ENCODE peak calls at places on chromosomes 16 and 17, in four cellular contexts. One of them, this sample, is unnamed.
A peak's percentile ranks its signal among the peaks of the same experiment; 100 is the strongest.

GRCh38 chr17:51709867-51710266 is 448.6 kb downstream of the CA10 start:
- DNase-seq in LHCN-M2: no peak
- DNase-seq in NCI-H226: no peak
- DNase-seq in AML-193: no peak
- DNase-seq in this sample: no peak

GRCh38 chr17:42698736-42699414 is 16.5 kb downstream of the CNTNAP1 start:
- DNase-seq in AML-193: no peak
- DNase-seq in NCI-H226: peak; percentile 71
- DNase-seq in LHCN-M2: peak; percentile 71
- DNase-seq in this sample: no peak

GRCh38 chr17:66789961-66790421 is 44.9 kb upstream of the CACNG5 start:
- DNase-seq in LHCN-M2: no peak
- DNase-seq in AML-193: no peak
- DNase-seq in NCI-H226: no peak
- DNase-seq in this sample: no peak

GRCh38 chr17:17913695-17914332 is 58.4 kb downstream of the TOM1L2 start:
- DNase-seq in NCI-H226: peak; percentile 86
- DNase-seq in LHCN-M2: peak; percentile 96
- DNase-seq in AML-193: no peak
- DNase-seq in this sample: no peak

GRCh38 chr16:31461201-31461920 is 2.1 kb downstream of the ARMC5 start:
- DNase-seq in LHCN-M2: no peak
- DNase-seq in AML-193: no peak
- DNase-seq in NCI-H226: no peak
- DNase-seq in this sample: no peak

GRCh38 chr17:81396722-81397313 is 1.6 kb downstream of the BAHCC1 start:
- DNase-seq in AML-193: no peak
- DNase-seq in NCI-H226: no peak
- DNase-seq in LHCN-M2: peak; percentile 57
- DNase-seq in this sample: no peak

GRCh38 chr16:17423195-17423594 is 47.6 kb downstream of the XYLT1 start:
- DNase-seq in AML-193: no peak
- DNase-seq in NCI-H226: no peak
- DNase-seq in LHCN-M2: no peak
- DNase-seq in this sample: peak; percentile 20

GRCh38 chr16:46974352-46974751 is 878 bp upstream of the DNAJA2 start:
- DNase-seq in NCI-H226: no peak
- DNase-seq in AML-193: peak; percentile 22
- DNase-seq in LHCN-M2: no peak
- DNase-seq in this sample: no peak

GRCh38 chr17:74711058-74711824 is 1.5 kb downstream of the CD300LF start:
- DNase-seq in NCI-H226: no peak
- DNase-seq in LHCN-M2: no peak
- DNase-seq in AML-193: peak; percentile 13
- DNase-seq in this sample: no peak

GRCh38 chr17:57987582-57988300 is at the start of gene VEZF1:
- DNase-seq in AML-193: peak; percentile 59
- DNase-seq in NCI-H226: peak; percentile 73
- DNase-seq in LHCN-M2: peak; percentile 70
- DNase-seq in this sample: peak; percentile 80

GRCh38 chr17:76077582-76078110 is 1.3 kb upstream of the ZACN start:
- DNase-seq in LHCN-M2: no peak
- DNase-seq in NCI-H226: no peak
- DNase-seq in AML-193: no peak
- DNase-seq in this sample: no peak

GRCh38 chr17:57257911-57258885 is 1.9 kb downstream of the MSI2 start:
- DNase-seq in NCI-H226: no peak
- DNase-seq in AML-193: no peak
- DNase-seq in LHCN-M2: peak; percentile 21
- DNase-seq in this sample: peak; percentile 44

GRCh38 chr17:55540414-55541091 is 29.3 kb upstream of the SMIM36 start:
- DNase-seq in LHCN-M2: peak; percentile 65
- DNase-seq in NCI-H226: peak; percentile 11
- DNase-seq in AML-193: no peak
- DNase-seq in this sample: no peak

GRCh38 chr17:20085283-20085875 is 76.2 kb downstream of the SPECC1 start:
- DNase-seq in AML-193: no peak
- DNase-seq in NCI-H226: no peak
- DNase-seq in LHCN-M2: peak; percentile 34
- DNase-seq in this sample: no peak

GRCh38 chr17:16407911-16408588 is 7.3 kb upstream of the TRPV2 start:
- DNase-seq in NCI-H226: no peak
- DNase-seq in AML-193: no peak
- DNase-seq in LHCN-M2: peak; percentile 32
- DNase-seq in this sample: no peak

GRCh38 chr16:18048858-18049257 is 287.7 kb downstream of the NPIPA8 start:
- DNase-seq in AML-193: no peak
- DNase-seq in NCI-H226: no peak
- DNase-seq in LHCN-M2: no peak
- DNase-seq in this sample: no peak

GRCh38 chr16:59729613-59730012 is 995.5 kb upstream of the GOT2 start:
- DNase-seq in NCI-H226: no peak
- DNase-seq in LHCN-M2: no peak
- DNase-seq in AML-193: no peak
- DNase-seq in this sample: no peak

GRCh38 chr17:50289268-50289667 is 15.0 kb downstream of the TMEM92 start:
- DNase-seq in AML-193: no peak
- DNase-seq in LHCN-M2: peak; percentile 47
- DNase-seq in NCI-H226: no peak
- DNase-seq in this sample: no peak

GRCh38 chr17:4256952-4257351 is 6.8 kb downstream of the ANKFY1 start:
- DNase-seq in LHCN-M2: no peak
- DNase-seq in AML-193: no peak
- DNase-seq in NCI-H226: peak; percentile 19
- DNase-seq in this sample: no peak

GRCh38 chr16:24776486-24777220 is 47.2 kb downstream of the TNRC6A start:
- DNase-seq in NCI-H226: peak; percentile 22
- DNase-seq in LHCN-M2: peak; percentile 92
- DNase-seq in AML-193: no peak
- DNase-seq in this sample: no peak

GRCh38 chr17:2994441-2994840 is 69.0 kb downstream of the OR1D5 start:
- DNase-seq in AML-193: no peak
- DNase-seq in NCI-H226: no peak
- DNase-seq in LHCN-M2: no peak
- DNase-seq in this sample: no peak

This sample was measured in neuronal stem cell.